ENCODE peak calls at places on chromosomes 12 and 14, in ten cellular contexts. C is A549, F is stomach, A is K562, I is H54, N is HCT116, J is endothelial cell of umbilical vein, Y is adrenal gland, U is heart left ventricle, P is sigmoid colon. O is an unnamed sample.

GRCh38 chr14:68723808-68724268 is 69.0 kb downstream of the ZFP36L1 start:
- DNase-seq in A (no peak), Y (no peak), N (no peak), I (no peak), P (no peak), U (no peak), F (no peak), J (peak), C (no peak), O (no peak)

GRCh38 chr12:27936196-27936595 is 36.3 kb downstream of the PTHLH start:
- DNase-seq in N (no peak), A (no peak), I (no peak), C (no peak), P (no peak), J (no peak), U (no peak), Y (no peak), F (no peak), O (no peak)

GRCh38 chr12:60052483-60052882 is 456.7 kb downstream of the SLC16A7 start:
- DNase-seq in Y (no peak), A (no peak), U (no peak), C (no peak), J (peak), F (no peak), N (no peak), I (no peak), P (no peak), O (no peak)

GRCh38 chr14:81516941-81517797 is 16.5 kb downstream of the SEL1L start:
- DNase-seq in C (peak), N (no peak), J (peak), F (no peak), Y (no peak), P (peak), U (peak), A (no peak), I (no peak), O (no peak)

GRCh38 chr12:43551971-43552559 is at the start of gene ADAMTS20:
- DNase-seq in N (no peak), P (no peak), I (no peak), C (no peak), J (no peak), Y (no peak), A (peak), U (no peak), F (no peak), O (peak)

GRCh38 chr12:82698959-82699358 is 12.3 kb downstream of the TMTC2 start:
- DNase-seq in F (no peak), A (no peak), P (no peak), N (no peak), U (no peak), Y (no peak), J (no peak), C (no peak), I (no peak), O (no peak)

GRCh38 chr14:58717821-58718220 is 80.1 kb downstream of the DACT1 start:
- DNase-seq in P (no peak), A (no peak), N (no peak), I (no peak), Y (no peak), J (no peak), U (no peak), F (no peak), C (no peak), O (no peak)

GRCh38 chr14:54564799-54565235 is 2.1 kb upstream of the SAMD4A start:
- DNase-seq in F (no peak), Y (no peak), A (no peak), P (peak), U (no peak), C (no peak), I (no peak), N (no peak), J (peak), O (peak)

GRCh38 chr12:29149691-29150382 is 759 bp downstream of the FAR2 start:
- DNase-seq in C (no peak), Y (no peak), A (no peak), J (no peak), I (no peak), P (peak), N (no peak), F (no peak), U (no peak), O (no peak)

GRCh38 chr12:79635676-79636075 is 55.1 kb downstream of the PAWR start:
- DNase-seq in A (no peak), F (no peak), Y (no peak), U (no peak), N (no peak), J (no peak), I (no peak), C (no peak), P (no peak), O (no peak)

GRCh38 chr12:126055521-126055920 is 990.3 kb downstream of the AACS start:
- DNase-seq in C (no peak), A (no peak), I (no peak), F (no peak), N (no peak), J (no peak), Y (no peak), U (no peak), P (no peak), O (no peak)

GRCh38 chr12:118035194-118036041 is 18.9 kb downstream of the RFC5 start:
- DNase-seq in Y (no peak), F (no peak), U (no peak), J (peak), P (no peak), I (no peak), N (no peak), A (no peak), C (no peak), O (no peak)

GRCh38 chr14:100246809-100247428 is 8.0 kb downstream of the YY1 start:
- DNase-seq in I (peak), F (no peak), P (no peak), A (peak), Y (no peak), U (no peak), C (peak), J (peak), N (peak), O (peak)

GRCh38 chr12:25550186-25550585 is 2.9 kb downstream of the LMNTD1 start:
- DNase-seq in F (no peak), U (no peak), N (no peak), Y (no peak), J (no peak), P (no peak), I (no peak), A (no peak), C (no peak), O (no peak)

GRCh38 chr14:92382677-92383076 is 59.7 kb downstream of the SLC24A4 start:
- DNase-seq in U (no peak), C (peak), P (no peak), I (peak), A (no peak), F (no peak), N (no peak), Y (no peak), J (no peak), O (no peak)

GRCh38 chr14:32366995-32367394 is 37.9 kb downstream of the AKAP6 start:
- DNase-seq in F (no peak), I (no peak), N (no peak), C (no peak), J (no peak), Y (no peak), A (no peak), U (no peak), P (no peak), O (no peak)

GRCh38 chr12:19166956-19167355 is 37.4 kb downstream of the PLEKHA5 start:
- DNase-seq in F (no peak), I (no peak), A (no peak), N (no peak), J (no peak), C (no peak), P (no peak), Y (no peak), U (no peak), O (no peak)

GRCh38 chr12:10362828-10363664 is 26.8 kb downstream of the KLRK1 start:
- DNase-seq in C (no peak), F (no peak), A (no peak), J (peak), U (no peak), I (no peak), N (no peak), Y (no peak), P (no peak), O (peak)

GRCh38 chr12:125191361-125192087 is 126.3 kb downstream of the AACS start:
- DNase-seq in I (no peak), A (no peak), Y (no peak), J (no peak), C (no peak), F (no peak), P (no peak), N (no peak), U (no peak), O (no peak)

GRCh38 chr14:99821519-99822165 is 28.4 kb downstream of the EML1 start:
- DNase-seq in A (no peak), Y (no peak), I (peak), J (no peak), F (no peak), U (no peak), C (no peak), N (no peak), P (no peak), O (no peak)

GRCh38 chr12:71766202-71766601 is 11.5 kb downstream of the RAB21 start:
- DNase-seq in F (no peak), Y (no peak), J (no peak), U (no peak), P (no peak), A (no peak), N (no peak), C (no peak), I (no peak), O (no peak)

GRCh38 chr14:30864934-30865333 is 9.4 kb upstream of the COCH start:
- DNase-seq in N (no peak), Y (no peak), U (no peak), F (no peak), C (no peak), A (no peak), P (no peak), J (no peak), I (no peak), O (no peak)

GRCh38 chr12:79624378-79624777 is 66.4 kb downstream of the PAWR start:
- DNase-seq in A (no peak), P (no peak), N (no peak), Y (no peak), J (no peak), U (no peak), C (no peak), F (no peak), I (no peak), O (no peak)

GRCh38 chr12:57142727-57143126 is 4.7 kb downstream of the LRP1-AS start:
- DNase-seq in A (no peak), J (no peak), C (no peak), U (no peak), N (no peak), P (no peak), F (no peak), Y (no peak), I (no peak), O (no peak)

GRCh38 chr14:92603309-92604257 is 90.0 kb downstream of the RIN3 start:
- DNase-seq in C (no peak), U (peak), N (no peak), A (no peak), I (no peak), P (peak), J (no peak), F (no peak), Y (no peak), O (no peak)

GRCh38 chr14:75393794-75394193 is 34.0 kb upstream of the JDP2 start:
- DNase-seq in J (no peak), C (no peak), Y (no peak), I (no peak), A (no peak), N (no peak), F (no peak), U (no peak), P (no peak), O (no peak)

GRCh38 chr12:24227550-24227949 is 278.1 kb upstream of the SOX5 start:
- DNase-seq in P (no peak), A (no peak), F (no peak), Y (no peak), N (no peak), C (no peak), U (no peak), I (no peak), J (no peak), O (no peak)

GRCh38 chr14:24483604-24484252 is 24.3 kb downstream of the CMA1 start:
- DNase-seq in A (no peak), P (no peak), J (no peak), F (no peak), I (no peak), U (no peak), C (no peak), Y (no peak), N (no peak), O (no peak)

GRCh38 chr12:131454418-131455217 is 256.3 kb upstream of the SFSWAP start:
- DNase-seq in N (peak), J (no peak), A (peak), P (no peak), U (peak), I (peak), Y (peak), C (peak), F (peak), O (peak)

GRCh38 chr14:91835197-91835919 is 32.0 kb downstream of the TC2N start:
- DNase-seq in P (no peak), F (peak), Y (no peak), A (no peak), J (no peak), U (no peak), C (no peak), N (no peak), I (no peak), O (no peak)

GRCh38 chr12:6370994-6371754 is 4.2 kb downstream of the SCNN1A start:
- DNase-seq in C (peak), I (peak), A (peak), F (peak), N (peak), J (peak), P (peak), Y (no peak), U (no peak), O (no peak)

GRCh38 chr12:64894827-64895475 is 70.5 kb downstream of the TBC1D30 start:
- DNase-seq in P (no peak), N (no peak), F (no peak), A (no peak), C (no peak), I (no peak), J (peak), Y (no peak), U (no peak), O (no peak)

GRCh38 chr12:65657635-65658034 is 166.6 kb upstream of the HMGA2 start:
- DNase-seq in F (no peak), C (no peak), J (no peak), P (no peak), U (no peak), I (no peak), N (no peak), A (no peak), Y (no peak), O (no peak)

GRCh38 chr12:87667378-87667777 is 361.8 kb downstream of the C12orf50 start:
- DNase-seq in U (no peak), Y (no peak), F (no peak), I (no peak), J (no peak), N (no peak), C (no peak), P (no peak), A (no peak), O (no peak)

GRCh38 chr12:16136206-16136605 is 141.3 kb downstream of the SLC15A5 start:
- DNase-seq in I (no peak), P (no peak), J (no peak), U (no peak), Y (no peak), N (no peak), A (no peak), F (no peak), C (no peak), O (no peak)

GRCh38 chr12:113831486-113831885 is 134.6 kb downstream of the RBM19 start:
- DNase-seq in C (no peak), J (peak), I (no peak), P (no peak), Y (no peak), U (no peak), N (no peak), A (no peak), F (no peak), O (no peak)

GRCh38 chr14:96151242-96151641 is 53.4 kb upstream of the BDKRB2 start:
- DNase-seq in A (no peak), P (no peak), C (no peak), F (no peak), Y (no peak), I (no peak), U (no peak), J (no peak), N (no peak), O (no peak)

GRCh38 chr12:121466800-121467637 is 67.1 kb downstream of the RNF34 start:
- DNase-seq in Y (peak), J (peak), F (peak), U (peak), P (peak), I (peak), N (peak), A (peak), C (peak), O (peak)
- TF ChIP-seq POLR2A in Y (peak), J (peak), F (no peak), U (no peak), P (no peak), I (peak), N (peak), A (peak), C (peak), O (peak)

GRCh38 chr12:111368684-111369495 is at the start of gene PHETA1:
- DNase-seq in F (peak), P (peak), A (peak), J (peak), N (peak), I (peak), U (peak), Y (peak), C (peak), O (peak)
- TF ChIP-seq POLR2A in F (no peak), P (no peak), A (peak), J (peak), N (no peak), I (peak), U (peak), Y (peak), C (peak), O (no peak)

GRCh38 chr12:54167500-54167896 is 21.3 kb downstream of the SMUG1 start:
- DNase-seq in P (no peak), C (no peak), I (no peak), A (no peak), N (no peak), J (no peak), U (no peak), Y (no peak), F (no peak), O (no peak)

GRCh38 chr12:54169036-54169435 is 19.7 kb downstream of the SMUG1 start:
- DNase-seq in Y (no peak), C (no peak), N (no peak), I (no peak), P (no peak), A (no peak), F (no peak), J (no peak), U (no peak), O (no peak)

GRCh38 chr12:54163147-54163546 is 25.6 kb downstream of the SMUG1 start:
- DNase-seq in F (no peak), I (no peak), A (no peak), J (no peak), U (no peak), P (no peak), N (no peak), Y (no peak), C (no peak), O (no peak)

GRCh38 chr12:54164402-54165145 is 24.2 kb downstream of the SMUG1 start:
- DNase-seq in N (no peak), C (no peak), A (no peak), U (no peak), F (no peak), Y (no peak), J (no peak), P (no peak), I (no peak), O (no peak)

DNA sequence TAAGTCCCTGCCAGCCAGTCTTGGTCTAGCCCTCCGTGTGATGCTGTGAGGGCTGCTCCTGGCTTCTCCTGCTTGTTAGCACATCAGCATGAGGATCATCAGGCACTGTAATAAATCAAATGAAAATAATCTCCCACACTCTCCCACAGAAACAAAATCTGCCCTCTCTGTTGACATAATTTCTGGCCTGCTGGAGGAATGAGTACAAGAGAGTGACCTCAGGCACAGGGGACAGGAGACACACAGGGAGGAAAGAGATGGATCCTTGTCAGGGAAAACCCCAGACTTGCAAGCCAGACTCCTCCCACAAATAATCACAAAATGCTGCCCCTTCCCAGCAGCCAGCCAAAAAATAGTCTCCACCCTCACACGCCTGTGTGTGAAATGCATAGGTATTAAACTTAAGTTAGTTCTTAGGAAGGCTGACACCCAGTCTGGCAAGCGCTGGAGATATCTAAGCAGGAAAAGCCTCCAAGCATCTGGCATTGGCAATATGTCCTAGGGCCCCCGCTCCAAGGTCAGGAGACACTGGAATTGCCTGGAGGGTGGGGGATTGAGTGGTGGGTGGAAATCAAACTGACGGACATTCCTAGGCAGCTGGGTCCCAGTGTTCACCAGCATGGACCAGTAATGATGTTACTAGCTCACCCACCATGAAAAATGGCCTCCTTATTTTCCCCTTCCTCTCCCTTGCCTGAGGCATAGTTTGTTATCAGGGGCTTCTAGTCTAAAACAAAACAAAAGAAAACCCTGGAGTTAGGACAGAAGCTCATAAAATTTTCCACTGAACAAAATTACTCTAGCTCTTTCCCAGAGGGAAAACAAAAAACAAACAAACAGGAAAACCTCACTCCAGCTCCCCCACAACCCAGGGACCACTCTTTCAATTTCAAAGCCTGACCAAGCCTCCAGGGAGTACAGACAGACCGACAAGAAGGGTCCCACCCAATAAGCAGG is 22.0 kb downstream of the SMUG1 start:
- DNase-seq in U (no peak), J (no peak), Y (no peak), C (no peak), N (no peak), P (no peak), I (no peak), F (no peak), A (no peak), O (no peak)
- TF ChIP-seq POLR2A in U (no peak), J (no peak), Y (no peak), C (no peak), N (no peak), P (no peak), I (no peak), F (no peak), A (no peak), O (no peak)

GRCh38 chr12:12890815-12891645 is at the start of gene GPRC5A:
- DNase-seq in J (peak), N (peak), I (peak), C (peak), F (peak), A (peak), P (peak), U (peak), Y (peak), O (peak)
- TF ChIP-seq POLR2A in J (peak), N (peak), I (peak), C (peak), F (no peak), A (no peak), P (peak), U (peak), Y (peak), O (no peak)

GRCh38 chr12:54280401-54281260 is at the start of gene HNRNPA1:
- DNase-seq in U (peak), N (peak), A (peak), F (peak), Y (peak), C (peak), J (peak), I (peak), P (peak), O (peak)

GRCh38 chr12:54287316-54288157 is 7.0 kb downstream of the HNRNPA1 start:
- DNase-seq in P (no peak), A (no peak), F (no peak), C (no peak), Y (no peak), U (no peak), N (no peak), J (no peak), I (no peak), O (peak)

GRCh38 chr12:54282949-54283593 is 2.5 kb downstream of the HNRNPA1 start:
- DNase-seq in I (no peak), C (no peak), A (no peak), Y (no peak), N (no peak), U (no peak), F (no peak), P (no peak), J (no peak), O (peak)

GRCh38 chr12:54285150-54286041 is 4.9 kb downstream of the HNRNPA1 start:
- DNase-seq in C (no peak), A (no peak), I (no peak), Y (no peak), N (no peak), J (no peak), P (no peak), U (no peak), F (no peak), O (no peak)

GRCh38 chr12:54286042-54286931 is 5.8 kb downstream of the HNRNPA1 start:
- DNase-seq in U (no peak), C (no peak), P (no peak), I (no peak), J (no peak), A (no peak), Y (no peak), F (no peak), N (no peak), O (peak)
- TF ChIP-seq POLR2A in U (no peak), C (no peak), P (no peak), I (no peak), J (peak), A (peak), Y (no peak), F (no peak), N (no peak), O (peak)

GRCh38 chr12:128810182-128811127 is 13.3 kb downstream of the SLC15A4 start:
- DNase-seq in U (peak), P (peak), J (no peak), A (no peak), Y (no peak), N (no peak), F (peak), C (no peak), I (no peak), O (no peak)

GRCh38 chr12:128807161-128807724 is 16.5 kb downstream of the SLC15A4 start:
- DNase-seq in N (no peak), Y (peak), I (no peak), A (no peak), C (no peak), F (no peak), P (peak), U (no peak), J (no peak), O (no peak)

GRCh38 chr12:128806573-128806972 is 17.2 kb downstream of the SLC15A4 start:
- DNase-seq in I (no peak), U (no peak), J (no peak), C (no peak), F (no peak), A (no peak), P (peak), N (no peak), Y (no peak), O (no peak)

GRCh38 chr12:128811806-128812205 is 12.0 kb downstream of the SLC15A4 start:
- DNase-seq in I (no peak), P (peak), Y (no peak), N (no peak), J (no peak), C (no peak), A (no peak), U (no peak), F (no peak), O (no peak)

GRCh38 chr12:128808651-128809050 is 15.1 kb downstream of the SLC15A4 start:
- DNase-seq in I (no peak), C (no peak), J (no peak), U (no peak), A (no peak), F (peak), N (no peak), P (peak), Y (no peak), O (no peak)
- TF ChIP-seq POLR2A in I (no peak), C (peak), J (no peak), U (no peak), A (no peak), F (no peak), N (no peak), P (no peak), Y (no peak), O (no peak)

O was measured in erythroblast.